ENCODE peak calls at places on chromosomes 11 and 22, in eight cellular contexts. B is H1, X is thyroid gland, M is PC-3, G is mesendoderm, E is astrocyte of the cerebellum, A is neuronal stem cell, H is body of pancreas. Q is an unnamed sample.

GRCh38 chr22:38413085-38414008 is 41.7 kb downstream of the KCNJ4 start:
- DNase-seq in B (peak; percentile 44), M (no peak), X (peak; percentile 69), H (peak; percentile 60), G (no peak), E (no peak), A (no peak), Q (no peak)

GRCh38 chr11:103849366-103849765 is 187.1 kb upstream of the DDI1 start:
- DNase-seq in X (no peak), A (no peak), E (no peak), H (no peak), G (no peak), M (no peak), B (no peak), Q (no peak)

GRCh38 chr11:58567889-58568512 is 7.7 kb downstream of the LPXN start:
- DNase-seq in G (peak; percentile 79), B (peak; percentile 80), H (peak; percentile 69), A (peak; percentile 54), E (peak; percentile 31), X (peak; percentile 53), M (peak; percentile 87), Q (peak; percentile 78)

GRCh38 chr11:119130662-119131061 is 9.3 kb downstream of the HINFP start:
- DNase-seq in E (no peak), M (no peak), B (no peak), A (no peak), G (no peak), H (no peak), X (no peak), Q (no peak)

GRCh38 chr22:32564170-32565001 is 89.8 kb downstream of the FBXO7 start:
- DNase-seq in B (no peak), A (no peak), M (no peak), X (no peak), H (no peak), E (no peak), G (no peak), Q (no peak)

GRCh38 chr11:35615911-35616900 is 2.1 kb upstream of the FJX1 start:
- DNase-seq in M (peak; percentile 69), G (peak; percentile 37), H (no peak), X (no peak), E (no peak), B (no peak), A (peak; percentile 39), Q (peak; percentile 38)

GRCh38 chr22:45692549-45692948 is 20.9 kb downstream of the ATXN10 start:
- DNase-seq in X (no peak), H (no peak), B (no peak), M (peak; percentile 35), A (peak; percentile 9), E (peak; percentile 52), G (peak; percentile 71), Q (no peak)

GRCh38 chr11:19811391-19811790 is 98.8 kb downstream of the NAV2 start:
- DNase-seq in X (no peak), B (no peak), G (no peak), H (no peak), M (no peak), A (no peak), E (no peak), Q (no peak)

GRCh38 chr11:47162426-47162825 is 14.3 kb downstream of the ARFGAP2 start:
- DNase-seq in B (no peak), X (no peak), H (no peak), G (no peak), E (no peak), A (no peak), M (no peak), Q (no peak)

GRCh38 chr11:19696904-19697303 is 15.7 kb upstream of the NAV2 start:
- DNase-seq in B (no peak), M (no peak), A (no peak), G (no peak), X (no peak), H (no peak), E (no peak), Q (no peak)

GRCh38 chr11:72975778-72976520 is 161.7 kb downstream of the ATG16L2 start:
- DNase-seq in M (peak; percentile 85), B (no peak), E (peak; percentile 76), H (no peak), A (no peak), X (no peak), G (no peak), Q (peak; percentile 25)

GRCh38 chr11:45664376-45665205 is 831 bp downstream of the CHST1 start:
- DNase-seq in A (no peak), X (no peak), H (no peak), G (no peak), M (no peak), B (peak; percentile 62), E (no peak), Q (no peak)
- H3K4me3 ChIP-seq in A (peak overlapping the region; percentile 81), X (peak overlapping the region; percentile 90), H (peak overlapping the region; percentile 51), G (peak overlapping the region; percentile 29), M (peak overlapping the region; percentile 32), B (peak overlapping the region; percentile 78), E (peak overlapping the region; percentile 46), Q (peak overlapping the region; percentile 35)

GRCh38 chr11:128516467-128516778 is 70.9 kb downstream of the ETS1 start:
- DNase-seq in B (no peak), G (no peak), H (peak; percentile 38), A (no peak), X (no peak), M (no peak), E (no peak), Q (no peak)

GRCh38 chr11:128517457-128518230 is 69.7 kb downstream of the ETS1 start:
- DNase-seq in B (no peak), G (no peak), X (no peak), A (no peak), E (peak; percentile 52), M (peak; percentile 67), H (no peak), Q (no peak)

GRCh38 chr11:128515086-128515485 is 72.3 kb downstream of the ETS1 start:
- DNase-seq in A (no peak), B (no peak), E (no peak), X (no peak), H (no peak), M (no peak), G (no peak), Q (no peak)

GRCh38 chr11:128516886-128517285 is 70.5 kb downstream of the ETS1 start:
- DNase-seq in B (no peak), G (no peak), E (no peak), A (no peak), H (no peak), X (no peak), M (no peak), Q (no peak)

GRCh38 chr11:128515766-128516466 is 71.4 kb downstream of the ETS1 start:
- DNase-seq in G (no peak), A (no peak), E (no peak), H (no peak), M (no peak), X (no peak), B (no peak), Q (no peak)
- H3K4me3 ChIP-seq in G (no peak overlapping the region), A (no peak overlapping the region), E (no peak overlapping the region), H (no peak overlapping the region), M (peak overlapping the region; percentile 77), X (no peak overlapping the region), B (no peak overlapping the region), Q (peak overlapping the region; percentile 7)

GRCh38 chr22:42643632-42644421 is 3.4 kb upstream of the ATP5MGL start:
- DNase-seq in M (no peak), A (no peak), E (no peak), X (no peak), G (no peak), H (no peak), B (no peak), Q (no peak)

GRCh38 chr22:42646569-42647525 is 2.3 kb downstream of the CYB5R3 start:
- DNase-seq in M (no peak), A (no peak), E (no peak), X (peak; percentile 88), B (no peak), H (peak; percentile 84), G (no peak), Q (no peak)

GRCh38 chr22:42645938-42646568 is 3.1 kb downstream of the CYB5R3 start:
- DNase-seq in A (no peak), B (no peak), E (no peak), M (no peak), H (peak; percentile 57), G (no peak), X (peak; percentile 69), Q (no peak)

GRCh38 chr22:42644422-42645340 is 4.3 kb upstream of the ATP5MGL start:
- DNase-seq in A (no peak), M (no peak), E (no peak), H (peak; percentile 51), B (no peak), X (peak; percentile 46), G (no peak), Q (no peak)

GRCh38 chr22:42645341-42645937 is 3.8 kb downstream of the CYB5R3 start:
- DNase-seq in M (no peak), B (no peak), H (peak; percentile 34), G (no peak), X (peak; percentile 59), E (no peak), A (no peak), Q (no peak)
- H3K4me3 ChIP-seq in M (no peak overlapping the region), B (no peak overlapping the region), H (no peak overlapping the region), G (no peak overlapping the region), X (peak overlapping the region; percentile 10), E (no peak overlapping the region), A (no peak overlapping the region), Q (no peak overlapping the region)

DNA sequence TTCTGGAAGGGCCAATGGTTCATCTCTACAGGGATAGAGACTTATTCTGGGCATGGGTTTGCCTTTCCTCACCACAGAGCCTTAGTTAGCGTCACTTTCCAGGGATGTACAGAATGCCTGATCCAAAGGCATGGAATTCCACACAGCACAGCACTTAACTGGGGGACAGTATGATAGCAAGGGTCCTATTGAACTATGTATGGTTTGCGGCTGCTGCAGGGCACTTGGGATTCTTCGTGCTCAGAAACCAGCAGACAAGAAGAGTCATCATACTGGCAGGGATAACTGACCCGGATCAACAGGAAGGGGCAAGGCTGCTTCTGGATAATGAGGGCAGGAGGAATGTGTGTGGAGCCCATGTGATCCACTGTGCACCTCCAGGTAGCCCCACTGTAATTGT is 105.7 kb downstream of the SWAP70 start:
- DNase-seq in E (no peak), M (no peak), G (no peak), H (no peak), A (no peak), B (no peak), X (no peak), Q (no peak)
- H3K4me3 ChIP-seq in E (no peak overlapping the region), M (no peak overlapping the region), G (no peak overlapping the region), H (no peak overlapping the region), A (no peak overlapping the region), B (no peak overlapping the region), X (no peak overlapping the region), Q (no peak overlapping the region)

GRCh38 chr11:69010964-69011623 is 2.0 kb downstream of the MRGPRF start:
- DNase-seq in A (peak; percentile 67), X (peak; percentile 33), H (peak; percentile 61), B (peak; percentile 88), G (peak; percentile 74), M (no peak), E (no peak), Q (peak; percentile 39)
- H3K4me3 ChIP-seq in A (peak overlapping the region; percentile 47), X (peak overlapping the region; percentile 12), H (no peak overlapping the region), B (peak overlapping the region; percentile 50), G (no peak overlapping the region), M (no peak overlapping the region), E (peak overlapping the region; percentile 53), Q (peak overlapping the region; percentile 38)

DNA sequence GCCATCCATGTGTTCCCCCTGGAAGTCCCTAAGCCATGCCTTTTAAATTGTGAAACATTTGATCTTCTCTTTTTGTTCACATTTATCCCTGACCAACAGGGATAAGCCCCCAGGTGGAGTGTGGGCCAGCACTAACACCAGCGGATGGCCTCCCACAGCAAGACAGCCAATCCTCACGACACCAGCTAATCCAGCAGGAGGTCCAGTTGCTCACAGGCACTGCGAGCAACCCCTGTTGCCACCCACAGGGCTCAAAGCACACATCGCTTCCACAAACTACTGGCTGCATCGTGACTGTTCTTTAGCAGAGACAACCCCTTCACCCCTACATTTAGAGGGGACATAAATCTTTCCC is 2.0 kb downstream of the PCSK7 start:
- DNase-seq in A (no peak), E (no peak), M (no peak), H (no peak), B (no peak), X (no peak), G (no peak), Q (no peak)
- H3K4me3 ChIP-seq in A (no peak overlapping the region), E (no peak overlapping the region), M (peak overlapping the region; percentile 86), H (no peak overlapping the region), B (no peak overlapping the region), X (no peak overlapping the region), G (no peak overlapping the region), Q (peak overlapping the region; percentile 96)

Q was measured in Jurkat, Clone E6-1.